ENCODE peak calls at places on chromosomes 7 and 10, in seven cellular contexts. C is HL-60, X is H7, H is Panc1, Z is upper lobe of right lung, O is lower lobe of right lung, L is skeletal muscle cell. U is an unnamed sample.

GRCh38 chr7:14834888-14835287 is 67.7 kb downstream of the DGKB start:
- DNase-seq in X (no peak), O (no peak), Z (no peak), C (no peak), L (peak; percentile 55), H (no peak), U (no peak)

GRCh38 chr7:21253740-21254687 is 173.9 kb upstream of the SP4 start:
- DNase-seq in H (peak; percentile 47), Z (no peak), O (no peak), L (peak; percentile 3), C (no peak), X (peak; percentile 71), U (no peak)

GRCh38 chr7:2927592-2927991 is 83.5 kb upstream of the GNA12 start:
- DNase-seq in L (no peak), X (peak; percentile 24), H (no peak), C (no peak), O (peak; percentile 20), Z (peak; percentile 49), U (peak; percentile 48)

GRCh38 chr10:3194871-3195270 is 22.3 kb upstream of the PITRM1 start:
- DNase-seq in X (no peak), Z (no peak), H (no peak), C (no peak), L (no peak), O (no peak), U (no peak)

GRCh38 chr7:39062811-39063210 is 85.1 kb downstream of the POU6F2 start:
- DNase-seq in X (no peak), L (no peak), H (no peak), O (no peak), C (no peak), Z (no peak), U (no peak)

GRCh38 chr10:14173706-14174594 is 156.8 kb downstream of the FRMD4A start:
- DNase-seq in Z (no peak), L (no peak), C (no peak), X (peak; percentile 61), O (no peak), H (no peak), U (no peak)

GRCh38 chr10:96991313-96991841 is 159.3 kb downstream of the LCOR start:
- DNase-seq in H (no peak), C (no peak), X (no peak), O (no peak), L (peak; percentile 36), Z (no peak), U (no peak)

GRCh38 chr7:134789967-134790685 is 10.7 kb downstream of the CALD1 start:
- DNase-seq in Z (no peak), O (no peak), C (no peak), L (no peak), H (no peak), X (no peak), U (no peak)

GRCh38 chr7:67620216-67620933 is 623.7 kb downstream of the TYW1 start:
- DNase-seq in C (no peak), L (no peak), O (no peak), X (no peak), Z (no peak), H (no peak), U (no peak)

GRCh38 chr7:67614843-67615242 is 618.2 kb downstream of the TYW1 start:
- DNase-seq in Z (no peak), X (no peak), O (no peak), C (no peak), L (no peak), H (no peak), U (no peak)

GRCh38 chr7:67621704-67622103 is 625.1 kb downstream of the TYW1 start:
- DNase-seq in Z (no peak), X (no peak), H (no peak), O (no peak), L (no peak), C (no peak), U (no peak)

GRCh38 chr7:67616517-67616916 is 619.9 kb downstream of the TYW1 start:
- DNase-seq in O (no peak), Z (no peak), H (no peak), L (no peak), X (no peak), C (no peak), U (no peak)

GRCh38 chr7:67618569-67619543 is 622.2 kb downstream of the TYW1 start:
- DNase-seq in Z (no peak), L (no peak), X (peak; percentile 47), C (no peak), O (no peak), H (no peak), U (no peak)
- H3K4me3 ChIP-seq in Z (no peak overlapping the region), L (no peak overlapping the region), X (no peak overlapping the region), C (no peak overlapping the region), O (no peak overlapping the region), H (no peak overlapping the region), U (no peak overlapping the region)

GRCh38 chr10:121766426-121766825 is 161.4 kb downstream of the ATE1 start:
- DNase-seq in L (no peak), C (no peak), Z (no peak), H (no peak), X (no peak), O (no peak), U (no peak)

DNA sequence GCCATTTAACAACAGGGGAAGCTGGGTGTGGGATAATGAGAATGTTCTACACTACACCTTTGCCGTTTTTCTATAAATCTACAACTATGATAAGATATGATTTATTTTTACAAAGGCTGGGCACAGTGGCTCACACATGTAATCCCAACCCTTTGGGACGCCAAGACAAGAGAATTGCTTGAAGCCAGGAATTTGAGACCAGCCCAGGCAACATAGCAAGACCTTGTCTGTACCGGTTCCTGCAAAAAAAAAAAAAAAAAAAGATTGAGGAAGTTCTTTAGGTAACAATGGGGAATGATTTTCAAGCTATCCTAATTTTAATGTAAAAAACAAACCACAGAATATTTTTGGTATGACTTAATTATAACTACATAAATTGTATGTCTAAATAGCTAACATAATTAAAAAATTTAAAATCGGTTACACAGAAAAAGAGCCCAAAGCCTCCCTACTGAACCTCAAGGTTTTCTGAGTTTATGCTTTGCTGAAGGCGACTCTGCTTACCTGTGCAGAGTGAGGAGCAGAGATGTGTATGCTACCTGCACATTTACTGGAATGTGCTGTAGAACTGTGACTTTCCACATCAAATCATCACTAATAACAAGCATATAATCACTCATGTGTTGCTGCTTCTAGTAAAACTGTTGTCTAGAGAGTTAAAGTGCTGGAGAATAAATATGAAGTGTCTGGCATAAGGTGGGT is 163.4 kb downstream of the ATE1 start:
- DNase-seq in L (no peak), Z (no peak), H (no peak), C (no peak), X (no peak), O (no peak), U (no peak)
- H3K4me3 ChIP-seq in L (no peak overlapping the region), Z (no peak overlapping the region), H (no peak overlapping the region), C (no peak overlapping the region), X (no peak overlapping the region), O (no peak overlapping the region), U (no peak overlapping the region)

GRCh38 chr10:92699518-92700272 is 9.9 kb downstream of the HHEX start:
- DNase-seq in L (no peak), X (peak; percentile 71), O (no peak), C (no peak), H (no peak), Z (no peak), U (no peak)

GRCh38 chr10:92697663-92698511 is 8.1 kb downstream of the HHEX start:
- DNase-seq in H (no peak), C (no peak), L (no peak), O (no peak), X (no peak), Z (no peak), U (no peak)

GRCh38 chr10:92699193-92699517 is 9.4 kb downstream of the HHEX start:
- DNase-seq in C (no peak), L (no peak), H (no peak), X (no peak), O (no peak), Z (no peak), U (no peak)

GRCh38 chr10:92695679-92696605 is 6.2 kb downstream of the HHEX start:
- DNase-seq in H (no peak), C (no peak), X (peak; percentile 82), O (no peak), Z (no peak), L (no peak), U (peak; percentile 89)

DNA sequence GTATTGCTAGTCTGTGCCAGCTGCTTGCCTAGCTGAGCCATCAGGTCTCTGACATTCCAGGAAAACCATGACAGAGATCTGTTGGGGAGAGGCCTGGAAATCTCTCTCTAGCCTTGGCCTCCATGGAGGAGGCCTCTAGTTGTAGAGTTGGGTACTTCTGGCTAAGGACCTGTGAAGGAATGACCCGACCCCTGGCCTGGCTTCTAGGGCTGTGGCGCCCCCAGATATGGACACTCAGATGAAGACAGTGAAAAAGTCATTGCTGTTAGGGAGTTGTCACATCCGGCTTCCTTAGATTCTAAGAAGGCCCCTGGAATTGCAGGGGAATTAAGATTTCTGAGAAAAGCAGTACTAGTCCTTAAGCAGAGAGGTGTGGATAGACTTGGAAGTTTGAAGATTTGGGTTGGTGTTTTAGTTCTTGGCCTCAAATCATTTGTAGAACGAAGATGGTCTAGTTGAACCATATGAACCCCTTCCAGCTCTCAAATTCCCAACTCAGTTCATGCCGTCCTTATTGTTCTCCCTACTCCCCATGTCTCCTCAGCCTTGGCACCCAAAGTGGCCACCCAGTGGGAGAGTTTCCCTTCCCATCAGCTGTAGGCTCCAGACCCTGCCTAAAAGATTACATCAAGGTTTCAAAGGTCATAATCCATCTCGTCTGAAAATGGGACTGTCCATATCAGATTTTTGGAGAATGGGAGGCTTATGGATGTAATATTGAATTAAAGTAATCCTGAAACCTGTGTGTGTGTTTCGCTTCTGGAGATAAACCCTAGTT is 7.0 kb downstream of the HHEX start:
- DNase-seq in L (no peak), H (no peak), X (peak; percentile 58), O (no peak), Z (no peak), C (no peak), U (no peak)
- H3K4me3 ChIP-seq in L (no peak overlapping the region), H (no peak overlapping the region), X (peak overlapping the region; percentile 50), O (no peak overlapping the region), Z (no peak overlapping the region), C (no peak overlapping the region), U (no peak overlapping the region)

GRCh38 chr10:44881639-44882038 is 29.5 kb upstream of the TMEM72 start:
- DNase-seq in Z (no peak), L (no peak), O (no peak), X (no peak), C (no peak), H (no peak), U (no peak)

GRCh38 chr10:44879531-44879899 is 31.6 kb upstream of the TMEM72 start:
- DNase-seq in C (no peak), X (no peak), H (no peak), O (no peak), L (no peak), Z (no peak), U (no peak)

GRCh38 chr10:44882146-44882720 is 28.9 kb upstream of the TMEM72 start:
- DNase-seq in Z (no peak), L (no peak), X (no peak), C (no peak), O (no peak), H (no peak), U (no peak)

GRCh38 chr10:44880090-44880715 is 30.9 kb upstream of the TMEM72 start:
- DNase-seq in Z (no peak), C (no peak), L (no peak), O (no peak), H (no peak), X (no peak), U (no peak)

GRCh38 chr10:44878704-44879530 is 32.2 kb upstream of the TMEM72 start:
- DNase-seq in O (peak; percentile 89), C (peak; percentile 46), Z (peak; percentile 91), L (peak; percentile 53), X (peak; percentile 92), H (no peak), U (peak; percentile 95)
- H3K4me3 ChIP-seq in O (peak overlapping the region; percentile 55), C (peak overlapping the region; percentile 12), Z (peak overlapping the region; percentile 47), L (peak overlapping the region; percentile 51), X (peak overlapping the region; percentile 43), H (peak overlapping the region; percentile 42), U (no peak overlapping the region)

GRCh38 chr7:77200542-77200941 is 923 bp upstream of the FGL2 start:
- DNase-seq in L (no peak), Z (no peak), C (no peak), O (no peak), X (no peak), H (no peak), U (no peak)
- H3K4me3 ChIP-seq in L (no peak overlapping the region), Z (no peak overlapping the region), C (no peak overlapping the region), O (no peak overlapping the region), X (no peak overlapping the region), H (no peak overlapping the region), U (peak overlapping the region; percentile 97)

U was measured in aorta.